ENCODE peak calls at places on chromosomes 5 and 9, in ten cellular contexts. O is endodermal cell, G is IMR-90, K is PC-9, P is keratinocyte, F is AG04450, U is heart right ventricle, Y is RWPE1, S is HCT116, E is esophagus squamous epithelium. L is an unnamed sample.

GRCh38 chr9:89026878-89027277 is 35.6 kb downstream of the S1PR3 start:
- DNase-seq in S (no peak), E (no peak), P (no peak), G (no peak), K (no peak), O (no peak), Y (no peak), U (no peak), F (no peak), L (no peak)

GRCh38 chr9:87323933-87324332 is 173.7 kb upstream of the DAPK1 start:
- DNase-seq in F (no peak), G (no peak), Y (no peak), S (no peak), K (no peak), U (no peak), O (no peak), E (no peak), P (no peak), L (no peak)

GRCh38 chr5:132883261-132883834 is 9.9 kb downstream of the LEAP2 start:
- DNase-seq in F (peak), O (peak), S (peak), Y (peak), P (peak), K (peak), G (peak), E (no peak), U (no peak), L (no peak)

GRCh38 chr9:1332161-1332560 is 282.0 kb downstream of the DMRT2 start:
- DNase-seq in E (no peak), U (no peak), F (no peak), S (no peak), P (no peak), K (no peak), Y (no peak), O (no peak), G (no peak), L (no peak)

GRCh38 chr9:72675586-72675985 is 154.2 kb downstream of the TMC1 start:
- DNase-seq in K (peak), F (no peak), S (no peak), E (no peak), O (no peak), P (peak), Y (peak), G (no peak), U (no peak), L (no peak)

GRCh38 chr5:132298813-132299212 is 4.6 kb downstream of the SLC22A4 start:
- DNase-seq in O (no peak), S (no peak), U (no peak), Y (no peak), E (no peak), P (no peak), G (no peak), K (no peak), F (no peak), L (no peak)

GRCh38 chr9:88302579-88303324 is 85.5 kb upstream of the SPIN1 start:
- DNase-seq in E (no peak), U (no peak), F (no peak), G (no peak), O (no peak), K (no peak), P (no peak), Y (no peak), S (no peak), L (no peak)

GRCh38 chr5:138867011-138867410 is 8.1 kb downstream of the LRRTM2 start:
- DNase-seq in E (no peak), P (no peak), K (no peak), S (no peak), O (no peak), U (no peak), F (no peak), G (no peak), Y (no peak), L (no peak)

GRCh38 chr5:169656125-169656990 is 19.3 kb downstream of the DOCK2 start:
- DNase-seq in E (no peak), S (no peak), O (no peak), G (peak), U (peak), Y (no peak), K (no peak), P (no peak), F (no peak), L (no peak)

GRCh38 chr5:133610489-133611356 is 1.6 kb downstream of the FSTL4 start:
- DNase-seq in O (peak), K (peak), E (no peak), F (no peak), P (no peak), Y (peak), S (no peak), G (no peak), U (peak), L (peak)

GRCh38 chr9:126500600-126501382 is 112.9 kb upstream of the LMX1B start:
- DNase-seq in O (peak), E (no peak), P (no peak), K (peak), S (peak), Y (peak), G (peak), F (peak), U (peak), L (peak)

GRCh38 chr9:89919171-89919681 is 314.4 kb downstream of the GADD45G start:
- DNase-seq in Y (no peak), S (peak), G (no peak), E (no peak), K (no peak), O (peak), F (no peak), P (no peak), U (peak), L (no peak)

GRCh38 chr5:151087475-151087874 is 6.6 kb upstream of the TNIP1 start:
- DNase-seq in U (no peak), Y (no peak), F (no peak), P (no peak), K (no peak), E (no peak), G (peak), O (no peak), S (no peak), L (no peak)

GRCh38 chr5:137743031-137743640 is 7.2 kb upstream of the KLHL3 start:
- DNase-seq in P (peak), F (no peak), K (peak), Y (peak), E (no peak), S (peak), O (peak), G (peak), U (no peak), L (no peak)

GRCh38 chr9:82513242-82513750 is 524.7 kb downstream of the SPATA31D1 start:
- DNase-seq in U (no peak), E (no peak), Y (no peak), K (no peak), F (peak), S (no peak), P (no peak), G (peak), O (no peak), L (no peak)

GRCh38 chr5:8864053-8864452 is 681.8 kb downstream of the SEMA5A start:
- DNase-seq in F (no peak), O (peak), G (peak), E (no peak), P (peak), K (peak), Y (peak), U (no peak), S (no peak), L (no peak)
- TF ChIP-seq CTCF in F (peak), O (peak), G (peak), E (no peak), P (peak), K (peak), Y (no peak), U (no peak), S (no peak), L (no peak)

DNA sequence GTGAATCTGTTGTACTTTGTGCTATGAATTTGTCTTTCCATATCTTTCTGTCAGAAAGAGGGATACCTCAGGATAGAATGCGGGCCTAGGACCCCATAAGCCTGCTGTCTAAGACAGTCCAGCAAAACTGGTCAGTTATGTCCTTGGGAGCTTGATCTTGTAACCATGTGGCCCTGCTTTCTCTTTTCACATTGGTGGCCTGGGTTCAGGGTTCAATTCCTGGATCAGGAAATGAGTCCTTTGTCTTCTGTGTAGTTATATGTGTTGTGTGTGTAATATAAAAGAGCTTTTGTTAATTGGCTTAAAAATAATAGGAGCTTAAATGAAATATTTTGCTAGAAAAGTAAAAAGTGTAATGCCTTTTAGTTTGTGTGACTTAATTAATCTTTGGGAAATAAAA is 16.9 kb downstream of the FREM1 start:
- DNase-seq in U (no peak), P (no peak), S (no peak), K (no peak), Y (no peak), G (no peak), F (no peak), E (no peak), O (no peak), L (no peak)
- H3K27ac ChIP-seq in U (no peak), P (no peak), S (no peak), K (no peak), Y (no peak), G (no peak), F (no peak), E (no peak), O (no peak), L (no peak)

DNA sequence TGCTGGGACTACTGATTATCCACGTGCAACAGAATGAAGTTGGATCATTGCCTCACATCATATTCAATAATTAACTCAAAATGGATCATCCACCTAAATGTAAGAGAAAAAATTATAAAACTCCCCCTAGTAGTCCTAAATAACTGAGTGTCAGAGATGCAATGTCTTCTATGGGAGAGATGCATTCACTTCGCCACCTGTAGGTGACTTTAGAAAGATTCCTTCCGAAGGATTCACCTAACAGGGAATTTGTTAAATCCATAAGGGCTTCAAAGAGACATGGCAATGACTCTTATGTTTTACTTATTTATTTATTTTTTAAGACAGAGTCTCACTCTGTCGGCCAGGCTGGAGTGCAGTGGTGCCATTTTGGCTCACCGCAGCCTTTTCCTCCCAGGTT is 526.0 kb downstream of the MTRR start:
- DNase-seq in U (no peak), F (no peak), O (no peak), K (no peak), S (no peak), G (no peak), Y (no peak), E (no peak), P (no peak), L (no peak)
- TF ChIP-seq CTCF in U (no peak), F (no peak), O (peak), K (peak), S (no peak), G (no peak), Y (no peak), E (no peak), P (no peak), L (no peak)

DNA sequence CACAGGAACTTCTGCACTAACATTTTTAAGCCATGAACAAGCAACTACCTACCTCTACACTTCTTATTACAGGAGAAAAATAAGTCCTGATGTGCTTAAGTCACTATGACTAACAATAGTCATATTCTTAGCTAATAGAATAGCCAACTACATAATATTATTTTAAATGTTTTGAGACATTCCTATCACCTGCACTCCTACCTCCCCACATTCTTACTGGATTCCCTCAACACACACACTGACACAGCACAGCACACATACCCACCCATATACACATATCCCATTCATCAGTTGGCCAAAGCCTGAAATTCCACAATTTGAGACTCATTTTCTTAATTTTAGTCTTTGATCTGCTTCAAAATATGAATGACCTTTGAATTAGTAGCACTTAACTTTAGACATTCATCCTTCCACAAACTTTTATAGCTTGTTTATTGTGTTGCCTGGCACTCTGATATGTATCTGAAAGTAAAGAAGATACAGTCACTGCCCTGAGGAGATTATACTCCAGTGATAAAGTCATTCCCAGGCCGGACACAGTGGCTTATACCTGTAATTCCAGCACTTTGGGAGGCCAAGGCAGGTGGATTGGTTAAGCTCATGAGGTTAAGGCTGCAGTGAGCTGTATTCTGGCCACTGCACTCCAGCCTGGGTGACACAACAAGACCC is 168.3 kb upstream of the RASA1 start:
- DNase-seq in F (no peak), O (no peak), U (no peak), P (no peak), E (no peak), G (no peak), K (peak), Y (no peak), S (no peak), L (no peak)
- H3K27ac ChIP-seq in F (no peak), O (no peak), U (no peak), P (peak), E (no peak), G (no peak), K (peak), Y (no peak), S (no peak), L (no peak)

DNA sequence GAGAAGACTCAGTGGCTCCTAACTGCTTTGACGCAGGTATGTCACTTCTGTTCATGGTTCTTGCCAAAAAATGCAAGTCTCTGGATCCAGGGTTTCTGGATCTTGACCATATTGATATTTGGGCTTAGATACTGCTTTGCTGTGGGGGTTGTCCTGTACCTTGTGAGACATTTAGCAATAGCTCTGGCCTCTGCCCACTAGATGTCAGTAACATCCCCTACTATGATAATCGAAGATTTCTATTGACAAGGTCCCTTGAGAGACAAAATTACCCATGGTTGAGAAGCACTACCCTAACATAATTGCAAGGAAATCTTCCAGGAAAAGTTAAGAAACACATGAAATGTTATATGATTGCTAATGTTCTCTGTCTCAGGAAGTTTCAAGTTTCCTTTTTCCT is 285.4 kb downstream of the TMEM232 start:
- DNase-seq in O (peak), F (no peak), K (no peak), Y (peak), U (no peak), S (peak), P (peak), E (no peak), G (peak), L (no peak)
- TF ChIP-seq CTCF in O (peak), F (peak), K (peak), Y (peak), U (no peak), S (peak), P (peak), E (no peak), G (peak), L (no peak)